ENCODE peak calls at places on chromosome 11, in nine cellular contexts. V is lung; L is HCT116; R is GM23338; J is IMR-90; P is pancreas; Q is cardiac muscle cell; E is CD8-positive, alpha-beta memory T cell; W is uterus. D is an unnamed sample.

GRCh38 chr11:122981388-122982264 is at the start of gene BSX:
- DNase-seq in P (peak; percentile 40), L (no peak), J (peak; percentile 17), V (peak; percentile 45), W (no peak), R (peak; percentile 95), Q (peak; percentile 74), E (peak; percentile 64), D (peak; percentile 0)

GRCh38 chr11:134412508-134413333 is 679 bp upstream of the B3GAT1 start:
- DNase-seq in L (no peak), E (no peak), W (no peak), V (no peak), P (no peak), Q (peak; percentile 20), J (no peak), R (peak; percentile 81), D (no peak)

GRCh38 chr11:91904792-91905785 is 319.5 kb upstream of the FAT3 start:
- DNase-seq in W (no peak), J (no peak), L (no peak), R (no peak), V (no peak), E (no peak), Q (no peak), P (no peak), D (no peak)

GRCh38 chr11:104812416-104812815 is 85.8 kb downstream of the CASP12 start:
- DNase-seq in E (no peak), L (no peak), J (no peak), Q (no peak), V (no peak), P (no peak), W (no peak), R (no peak), D (no peak)

GRCh38 chr11:33735426-33736147 is 636 bp downstream of the CD59 start:
- DNase-seq in P (peak; percentile 21), V (peak; percentile 44), Q (peak; percentile 39), L (no peak), E (peak; percentile 59), J (no peak), W (no peak), R (peak; percentile 52), D (no peak)

GRCh38 chr11:3136542-3137455 is 28.3 kb downstream of the OSBPL5 start:
- DNase-seq in W (peak; percentile 10), Q (no peak), E (peak; percentile 37), P (no peak), J (no peak), V (no peak), L (no peak), R (no peak), D (no peak)

GRCh38 chr11:114257621-114258558 is 38.3 kb upstream of the NNMT start:
- DNase-seq in W (peak; percentile 84), J (no peak), Q (peak; percentile 69), L (no peak), E (no peak), V (no peak), R (peak; percentile 33), P (no peak), D (no peak)

GRCh38 chr11:118524356-118524755 is 2.9 kb upstream of the TTC36 start:
- DNase-seq in R (no peak), P (no peak), E (no peak), Q (no peak), W (no peak), L (no peak), V (no peak), J (no peak), D (no peak)

GRCh38 chr11:119694334-119694733 is 34.7 kb downstream of the NECTIN1 start:
- DNase-seq in V (no peak), W (no peak), R (no peak), L (no peak), E (no peak), J (no peak), P (peak; percentile 62), Q (no peak), D (no peak)

GRCh38 chr11:95082576-95083001 is 7.1 kb upstream of the ENDOD1 start:
- DNase-seq in W (no peak), V (no peak), E (no peak), Q (no peak), P (no peak), R (no peak), J (no peak), L (no peak), D (no peak)

GRCh38 chr11:6505577-6506240 is 8.6 kb downstream of the DNHD1 start:
- DNase-seq in E (no peak), P (no peak), R (peak; percentile 76), J (peak; percentile 75), W (no peak), L (peak; percentile 40), V (no peak), Q (peak; percentile 76), D (peak; percentile 24)

GRCh38 chr11:8870461-8871282 is 40.3 kb upstream of the AKIP1 start:
- DNase-seq in R (peak; percentile 75), V (peak; percentile 62), E (no peak), L (peak; percentile 68), W (peak; percentile 64), P (peak; percentile 55), Q (peak; percentile 79), J (peak; percentile 75), D (peak; percentile 69)

GRCh38 chr11:77201991-77202841 is 74.2 kb downstream of the MYO7A start:
- DNase-seq in V (no peak), Q (no peak), R (no peak), W (no peak), J (no peak), L (no peak), P (no peak), E (peak; percentile 38), D (no peak)

GRCh38 chr11:122512688-122513087 is 142.8 kb upstream of the UBASH3B start:
- DNase-seq in P (no peak), Q (no peak), V (no peak), R (no peak), J (no peak), E (no peak), L (no peak), W (no peak), D (no peak)

GRCh38 chr11:6022954-6023353 is 7.6 kb downstream of the OR56A1 start:
- DNase-seq in L (peak; percentile 33), Q (peak; percentile 67), E (no peak), J (peak; percentile 43), V (no peak), P (no peak), W (no peak), R (peak; percentile 79), D (peak; percentile 14)

GRCh38 chr11:122808494-122808893 is 29.8 kb upstream of the CRTAM start:
- DNase-seq in W (no peak), Q (peak; percentile 78), P (no peak), V (no peak), R (no peak), J (peak; percentile 73), L (no peak), E (no peak), D (no peak)

GRCh38 chr11:8167796-8168195 is 1.0 kb downstream of the RIC3 start:
- DNase-seq in W (no peak), R (no peak), Q (peak; percentile 24), L (no peak), E (no peak), J (peak; percentile 11), P (no peak), V (no peak), D (no peak)

GRCh38 chr11:17811416-17811815 is 76.8 kb downstream of the KCNC1 start:
- DNase-seq in P (no peak), W (no peak), R (no peak), V (no peak), E (no peak), Q (no peak), L (no peak), J (no peak), D (no peak)
- H3K27ac ChIP-seq in P (no peak overlapping the region), W (no peak overlapping the region), R (no peak overlapping the region), V (no peak overlapping the region), E (no peak overlapping the region), Q (no peak overlapping the region), L (no peak overlapping the region), J (no peak overlapping the region), D (no peak overlapping the region)

GRCh38 chr11:12439615-12440014 is 62.2 kb downstream of the PARVA start:
- DNase-seq in V (no peak), Q (no peak), E (no peak), P (no peak), L (no peak), W (no peak), J (no peak), R (peak; percentile 56), D (no peak)

GRCh38 chr11:12441081-12441801 is 63.9 kb downstream of the PARVA start:
- DNase-seq in J (peak; percentile 62), L (no peak), R (no peak), W (no peak), P (no peak), V (no peak), E (no peak), Q (no peak), D (no peak)

GRCh38 chr11:12444601-12445000 is 67.2 kb downstream of the PARVA start:
- DNase-seq in W (no peak), Q (no peak), E (no peak), P (no peak), J (no peak), L (no peak), R (no peak), V (no peak), D (no peak)

GRCh38 chr11:12436266-12436665 is 58.9 kb downstream of the PARVA start:
- DNase-seq in P (no peak), V (no peak), L (no peak), W (no peak), E (no peak), R (no peak), Q (no peak), J (no peak), D (no peak)

GRCh38 chr11:12440565-12440964 is 63.2 kb downstream of the PARVA start:
- DNase-seq in E (no peak), R (no peak), Q (no peak), L (no peak), P (no peak), W (no peak), J (no peak), V (no peak), D (no peak)
- H3K27ac ChIP-seq in E (no peak overlapping the region), R (no peak overlapping the region), Q (no peak overlapping the region), L (no peak overlapping the region), P (no peak overlapping the region), W (peak overlapping the region; percentile 64), J (peak overlapping the region; percentile 2), V (no peak overlapping the region), D (no peak overlapping the region)

GRCh38 chr11:72229336-72229924 is 4.9 kb downstream of the INPPL1 start:
- DNase-seq in Q (no peak), V (peak; percentile 22), J (no peak), R (no peak), W (no peak), L (no peak), P (no peak), E (no peak), D (no peak)
- H3K27ac ChIP-seq in Q (no peak overlapping the region), V (no peak overlapping the region), J (no peak overlapping the region), R (no peak overlapping the region), W (no peak overlapping the region), L (no peak overlapping the region), P (no peak overlapping the region), E (no peak overlapping the region), D (no peak overlapping the region)

DNA sequence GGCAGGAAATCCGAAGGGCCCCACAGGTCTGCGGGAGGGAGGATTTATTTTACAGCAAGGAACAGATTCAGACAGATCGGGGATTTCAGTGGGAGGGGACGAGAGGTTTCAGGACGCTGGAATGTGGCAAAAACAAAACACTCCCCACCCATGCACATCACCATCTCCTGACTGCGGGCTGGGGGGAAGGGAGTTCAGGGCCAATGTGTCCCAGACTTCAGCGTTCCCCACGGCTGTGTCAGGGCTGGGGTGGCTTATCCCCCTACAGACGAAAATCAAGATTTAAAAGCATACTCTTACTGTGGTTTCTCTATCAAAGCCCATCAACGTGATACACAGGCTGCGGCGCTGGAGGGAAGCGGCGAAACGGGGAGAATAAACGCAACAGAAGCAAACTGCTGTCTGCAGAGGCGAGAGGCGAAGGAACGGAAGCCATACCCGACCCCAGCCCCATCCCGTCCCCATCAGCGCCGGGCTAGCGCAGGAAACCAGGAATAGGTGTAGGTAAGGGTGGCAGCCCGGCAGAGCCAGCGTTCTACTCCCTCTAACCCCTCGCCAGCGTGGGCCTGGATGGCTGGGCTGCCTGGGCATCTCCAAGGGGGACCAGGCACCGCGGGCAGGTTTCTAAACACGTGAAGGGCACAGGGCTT is 2.7 kb downstream of the TENM4 start:
- DNase-seq in R (peak; percentile 45), Q (peak; percentile 11), L (no peak), E (no peak), W (peak; percentile 17), P (no peak), J (peak; percentile 63), V (no peak), D (no peak)
- H3K27ac ChIP-seq in R (no peak overlapping the region), Q (no peak overlapping the region), L (no peak overlapping the region), E (no peak overlapping the region), W (peak overlapping the region; percentile 58), P (no peak overlapping the region), J (peak overlapping the region; percentile 28), V (no peak overlapping the region), D (peak overlapping the region; percentile 89)